ENCODE peak calls at places on chromosomes 13 and 19, in six cellular contexts. P is A549, J is H1, X is WTC11, L is K562, N is HepG2. F is an unnamed sample.
A peak's percentile ranks its signal among the peaks of the same experiment; 100 is the strongest.

GRCh38 chr13:66778461-66778860 is 451.7 kb downstream of the PCDH9 start:
- DNase-seq in P (no peak), J (no peak), X (no peak), L (no peak), N (no peak), F (no peak)

GRCh38 chr13:102582256-102582655 is 14.5 kb upstream of the TPP2 start:
- DNase-seq in P (no peak), J (no peak), X (no peak), L (no peak), N (no peak), F (no peak)

GRCh38 chr19:7394728-7395359 is 46.1 kb downstream of the ARHGEF18 start:
- DNase-seq in P (peak; percentile 54), J (peak; percentile 99), X (peak; percentile 91), L (peak; percentile 91), N (peak; percentile 73), F (peak; percentile 93)

GRCh38 chr19:29329460-29330134 is 116.6 kb upstream of the UQCRFS1 start:
- DNase-seq in P (no peak), J (peak; percentile 71), X (peak; percentile 72), L (peak; percentile 41), N (peak; percentile 15), F (no peak)

GRCh38 chr19:10093295-10094186 is 7.4 kb downstream of the SHFL start:
- DNase-seq in P (no peak), J (no peak), X (peak; percentile 24), L (peak; percentile 27), N (no peak), F (no peak)

GRCh38 chr19:45276284-45276687 is 25.2 kb downstream of the MARK4 start:
- DNase-seq in P (no peak), J (no peak), X (no peak), L (peak; percentile 48), N (peak; percentile 87), F (no peak)

GRCh38 chr19:52170863-52171320 is 529 bp downstream of the ZNF836 start:
- DNase-seq in P (no peak), J (peak; percentile 73), X (peak; percentile 32), L (no peak), N (no peak), F (peak; percentile 10)

GRCh38 chr13:42996584-42996983 is 4.5 kb upstream of the EPSTI1 start:
- DNase-seq in P (peak; percentile 30), J (no peak), X (no peak), L (no peak), N (peak; percentile 9), F (peak; percentile 65)

GRCh38 chr19:35341006-35341405 is 6.7 kb upstream of the FFAR1 start:
- DNase-seq in P (no peak), J (no peak), X (no peak), L (no peak), N (no peak), F (no peak)

GRCh38 chr19:48739400-48739825 is 997 bp downstream of the RASIP1 start:
- DNase-seq in P (no peak), J (no peak), X (no peak), L (peak; percentile 48), N (no peak), F (peak; percentile 20)

GRCh38 chr19:42092350-42092749 is 16.4 kb downstream of the ZNF574 start:
- DNase-seq in P (peak; percentile 81), J (peak; percentile 78), X (peak; percentile 69), L (peak; percentile 42), N (no peak), F (peak; percentile 92)

GRCh38 chr13:26558912-26559485 is 1.5 kb downstream of the WASF3 start:
- DNase-seq in P (no peak), J (no peak), X (no peak), L (no peak), N (peak; percentile 88), F (peak; percentile 46)

GRCh38 chr13:101773062-101773461 is 320.6 kb downstream of the ITGBL1 start:
- DNase-seq in P (no peak), J (no peak), X (no peak), L (no peak), N (no peak), F (peak; percentile 16)

GRCh38 chr13:95915102-95915501 is 138.1 kb downstream of the UGGT2 start:
- DNase-seq in P (no peak), J (no peak), X (no peak), L (no peak), N (no peak), F (no peak)

GRCh38 chr13:30862707-30863106 is 43.4 kb upstream of the MEDAG start:
- DNase-seq in P (no peak), J (no peak), X (peak; percentile 22), L (no peak), N (no peak), F (no peak)

GRCh38 chr13:95924389-95924994 is 128.7 kb downstream of the UGGT2 start:
- DNase-seq in P (peak; percentile 8), J (no peak), X (no peak), L (no peak), N (peak; percentile 41), F (peak; percentile 3)

GRCh38 chr19:6239401-6239844 is 40.4 kb downstream of the MLLT1 start:
- DNase-seq in P (no peak), J (no peak), X (no peak), L (no peak), N (no peak), F (peak; percentile 77)

GRCh38 chr13:108968566-108968965 is 339.2 kb downstream of the MYO16 start:
- DNase-seq in P (no peak), J (no peak), X (no peak), L (no peak), N (no peak), F (no peak)

GRCh38 chr19:5304486-5304885 is 36.1 kb downstream of the PTPRS start:
- DNase-seq in P (no peak), J (no peak), X (no peak), L (no peak), N (no peak), F (no peak)

GRCh38 chr13:59715591-59715990 is 448.1 kb downstream of the DIAPH3 start:
- DNase-seq in P (no peak), J (no peak), X (no peak), L (no peak), N (no peak), F (no peak)

GRCh38 chr13:100789968-100790367 is 115.4 kb upstream of the TMTC4 start:
- DNase-seq in P (no peak), J (no peak), X (no peak), L (no peak), N (no peak), F (no peak)

DNA sequence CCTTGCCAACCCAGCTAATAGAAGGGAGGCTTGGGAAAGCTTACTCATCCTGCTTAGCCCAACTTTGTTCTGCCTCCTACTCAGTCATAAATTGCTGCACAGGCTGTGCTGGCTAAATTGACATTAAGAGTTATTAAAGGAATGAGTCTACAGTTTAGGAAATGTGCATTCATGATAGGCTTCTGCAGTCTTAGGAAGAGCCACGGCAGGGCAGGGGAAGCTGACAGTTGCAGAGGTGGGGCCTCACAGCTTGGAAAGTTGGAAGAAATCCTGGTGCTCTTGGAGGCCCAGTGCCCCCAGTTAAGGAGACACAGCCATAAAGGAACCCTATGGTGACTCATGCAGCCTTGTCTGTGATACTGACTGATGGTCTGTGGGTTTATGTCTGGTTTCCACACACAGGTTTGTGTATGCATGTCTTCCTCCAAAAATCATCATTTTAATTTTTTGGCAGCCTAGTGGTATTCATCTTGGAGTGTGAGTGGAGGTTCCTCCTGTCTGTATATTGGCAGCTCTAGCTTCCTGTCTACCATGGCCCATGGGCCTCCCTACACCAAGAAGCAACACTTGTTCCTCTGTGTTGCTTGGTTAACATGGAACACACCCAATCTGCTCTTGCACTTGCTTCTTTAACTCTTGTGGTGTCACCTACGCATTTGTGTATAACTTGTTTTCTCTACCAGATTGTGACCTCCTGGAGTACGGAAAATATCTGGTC is 135.0 kb upstream of the KL start:
- DNase-seq in P (no peak), J (no peak), X (no peak), L (no peak), N (no peak), F (no peak)
- TF ChIP-seq JUN in P (no peak), J (no peak), X (no peak), L (no peak), N (no peak), F (no peak)

GRCh38 chr19:55370305-55370988 is at the start of gene IL11:
- DNase-seq in P (peak; percentile 65), J (no peak), X (no peak), L (no peak), N (no peak), F (no peak)
- TF ChIP-seq JUN in P (peak; percentile 97), J (no peak), X (no peak), L (no peak), N (no peak), F (no peak)

GRCh38 chr13:41122838-41123237 is 9.8 kb downstream of the KBTBD6 start:
- DNase-seq in P (no peak), J (no peak), X (no peak), L (no peak), N (no peak), F (no peak)

GRCh38 chr13:41117859-41118258 is 14.7 kb downstream of the KBTBD6 start:
- DNase-seq in P (no peak), J (no peak), X (no peak), L (no peak), N (no peak), F (no peak)
- TF ChIP-seq JUN in P (no peak), J (no peak), X (no peak), L (no peak), N (no peak), F (no peak)

DNA sequence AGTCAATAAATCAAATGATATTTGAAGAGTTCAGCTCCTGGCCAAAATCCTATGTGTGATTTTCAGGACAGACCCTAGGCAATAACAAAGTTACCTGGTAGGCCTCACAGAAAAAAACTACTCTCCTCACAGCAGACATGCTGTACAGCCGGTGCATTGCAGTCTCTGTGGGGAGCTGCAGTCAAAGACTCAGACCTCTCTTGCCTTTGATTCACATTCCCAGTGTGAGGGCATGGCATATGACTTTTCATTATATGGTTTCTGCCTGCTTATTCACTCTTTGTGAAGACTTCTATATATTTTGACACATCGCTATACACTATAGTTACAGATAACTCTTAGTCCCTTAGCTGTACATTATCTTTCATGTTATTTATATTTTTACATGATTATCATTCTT is 2684.3 kb upstream of the PCDH20 start:
- DNase-seq in P (no peak), J (no peak), X (no peak), L (no peak), N (no peak), F (no peak)
- TF ChIP-seq JUN in P (no peak), J (no peak), X (no peak), L (no peak), N (no peak), F (no peak)

F was measured in endothelial cell of umbilical vein.